ENCODE peak calls at places on chromosome 20, in five cellular contexts. R is SK-N-SH; Z is NCI-H146; O is activated naive CD4-positive, alpha-beta T cell; C is fibroblast of pulmonary artery. L is an unnamed sample.

GRCh38 chr20:61736001-61736635 is 329.6 kb downstream of the TAF4 start:
- DNase-seq in C (no peak), O (no peak), R (no peak), Z (no peak), L (no peak)

GRCh38 chr20:60565093-60565492 is 606.9 kb downstream of the CDH26 start:
- DNase-seq in O (no peak), R (no peak), Z (no peak), C (no peak), L (no peak)

GRCh38 chr20:45823949-45824835 is 2.9 kb downstream of the TNNC2 start:
- DNase-seq in O (peak), C (peak), R (peak), Z (peak), L (peak)

GRCh38 chr20:23928353-23928752 is 48.8 kb upstream of the CST5 start:
- DNase-seq in C (no peak), R (no peak), Z (no peak), O (no peak), L (no peak)

GRCh38 chr20:16675165-16675564 is 54.7 kb upstream of the SNRPB2 start:
- DNase-seq in O (no peak), Z (no peak), R (no peak), C (no peak), L (no peak)

GRCh38 chr20:38536310-38536709 is 44.7 kb upstream of the ADIG start:
- DNase-seq in O (no peak), C (no peak), Z (no peak), R (no peak), L (peak)

GRCh38 chr20:61923371-61924166 is 142.1 kb downstream of the TAF4 start:
- DNase-seq in R (no peak), Z (no peak), C (no peak), O (no peak), L (no peak)

GRCh38 chr20:49794336-49795124 is 18.1 kb upstream of the SLC9A8 start:
- DNase-seq in R (no peak), Z (no peak), C (no peak), O (no peak), L (no peak)

GRCh38 chr20:49276201-49276894 is 1.5 kb downstream of the ZNFX1 start:
- DNase-seq in C (peak), Z (peak), O (no peak), R (no peak), L (peak)

GRCh38 chr20:32891926-32892660 is 33.4 kb downstream of the EFCAB8 start:
- DNase-seq in Z (no peak), O (no peak), R (no peak), C (no peak), L (no peak)

GRCh38 chr20:43751167-43752050 is 24.6 kb upstream of the GTSF1L start:
- DNase-seq in O (no peak), R (no peak), C (peak), Z (no peak), L (peak)

GRCh38 chr20:10671221-10671849 is 2.5 kb downstream of the JAG1 start:
- DNase-seq in Z (peak), O (no peak), C (peak), R (peak), L (peak)

GRCh38 chr20:17579369-17580039 is 9.6 kb downstream of the DSTN start:
- DNase-seq in C (no peak), O (no peak), Z (no peak), R (no peak), L (no peak)

GRCh38 chr20:35146299-35146921 is 726 bp downstream of the EDEM2 start:
- DNase-seq in R (peak), Z (peak), O (no peak), C (no peak), L (no peak)

GRCh38 chr20:53579581-53580375 is 13.9 kb downstream of the ZNF217 start:
- DNase-seq in Z (no peak), R (no peak), C (peak), O (no peak), L (peak)

GRCh38 chr20:50561379-50562078 is 51.3 kb downstream of the PTPN1 start:
- DNase-seq in C (peak), Z (no peak), O (no peak), R (no peak), L (peak)

GRCh38 chr20:23143098-23143497 is 57.0 kb upstream of the CD93 start:
- DNase-seq in O (no peak), C (peak), R (no peak), Z (no peak), L (peak)

GRCh38 chr20:39645130-39645529 is 683.0 kb downstream of the DHX35 start:
- DNase-seq in R (no peak), O (no peak), Z (peak), C (no peak), L (no peak)

GRCh38 chr20:46872315-46873211 is 22.1 kb upstream of the EYA2 start:
- DNase-seq in Z (no peak), O (no peak), R (peak), C (peak), L (peak)

GRCh38 chr20:17556842-17557674 is 12.8 kb upstream of the DSTN start:
- DNase-seq in O (no peak), C (peak), Z (no peak), R (peak), L (peak)

GRCh38 chr20:53917145-53918009 is 153.0 kb downstream of the BCAS1 start:
- DNase-seq in R (peak), Z (no peak), C (peak), O (no peak), L (peak)

GRCh38 chr20:32830437-32830836 is 10.7 kb downstream of the MAPRE1 start:
- DNase-seq in R (no peak), O (no peak), C (peak), Z (no peak), L (peak)

GRCh38 chr20:33515569-33516216 is 25.8 kb downstream of the CBFA2T2 start:
- DNase-seq in R (no peak), C (peak), Z (peak), O (no peak), L (no peak)

GRCh38 chr20:24100370-24101011 is 111.9 kb upstream of the GGTLC1 start:
- DNase-seq in Z (peak), C (peak), O (peak), R (peak), L (peak)

GRCh38 chr20:5714261-5715041 is 35.8 kb upstream of the SHLD1 start:
- DNase-seq in Z (peak), R (no peak), O (peak), C (peak), L (no peak)

GRCh38 chr20:46400828-46401477 is 5.5 kb downstream of the ELMO2 start:
- DNase-seq in C (peak), R (no peak), Z (no peak), O (no peak), L (peak)

GRCh38 chr20:59400666-59401065 is 100.3 kb downstream of the EDN3 start:
- DNase-seq in Z (no peak), C (no peak), R (no peak), O (no peak), L (no peak)

GRCh38 chr20:35166242-35166830 is 5.5 kb upstream of the PROCR start:
- DNase-seq in C (peak), R (peak), Z (no peak), O (no peak), L (no peak)

GRCh38 chr20:23147964-23148720 is 62.0 kb upstream of the CD93 start:
- DNase-seq in Z (no peak), R (no peak), O (no peak), C (peak), L (peak)

GRCh38 chr20:835220-836045 is 1.9 kb downstream of the FAM110A start:
- DNase-seq in R (no peak), Z (no peak), C (no peak), O (no peak), L (no peak)

GRCh38 chr20:56925696-56926101 is 296.6 kb downstream of the TFAP2C start:
- DNase-seq in O (no peak), R (no peak), Z (no peak), C (no peak), L (no peak)

GRCh38 chr20:36093025-36093803 is 61.3 kb upstream of the EPB41L1 start:
- DNase-seq in O (no peak), Z (peak), R (peak), C (peak), L (no peak)

GRCh38 chr20:20427202-20427864 is 59.4 kb downstream of the INSM1 start:
- DNase-seq in C (no peak), Z (no peak), O (no peak), R (no peak), L (no peak)

GRCh38 chr20:44745560-44746366 is at the start of gene KCNK15:
- DNase-seq in C (no peak), R (peak), Z (peak), O (no peak), L (no peak)

GRCh38 chr20:47317127-47317895 is 39.2 kb downstream of the ZMYND8 start:
- DNase-seq in C (peak), R (no peak), Z (no peak), O (peak), L (peak)

GRCh38 chr20:50341880-50342637 is 151.4 kb downstream of the CEBPB start:
- DNase-seq in Z (no peak), O (no peak), R (no peak), C (no peak), L (no peak)

GRCh38 chr20:6783752-6784725 is 16.6 kb downstream of the BMP2 start:
- DNase-seq in R (no peak), Z (no peak), O (no peak), C (peak), L (peak)